ENCODE peak calls at places on chromosomes 5 and 9, in six cellular contexts. C is OCI-LY7, Q is fibroblast of mammary gland, N is MM.1S, T is iPS-NIHi11, E is ovary. A is an unnamed sample.

GRCh38 chr5:158967566-158967965 is 132.2 kb downstream of the EBF1 start:
- DNase-seq in C (no peak), Q (peak), N (no peak), T (no peak), E (no peak), A (no peak)

GRCh38 chr5:15566789-15567188 is 66.8 kb downstream of the FBXL7 start:
- DNase-seq in C (no peak), Q (no peak), N (no peak), T (no peak), E (no peak), A (no peak)

GRCh38 chr5:69416180-69416579 is 1.3 kb downstream of the MARVELD2 start:
- DNase-seq in C (no peak), Q (no peak), N (no peak), T (peak), E (no peak), A (no peak)

GRCh38 chr5:141944086-141944485 is 13.9 kb downstream of the PCDH12 start:
- DNase-seq in C (no peak), Q (no peak), N (no peak), T (no peak), E (no peak), A (no peak)

GRCh38 chr5:57824047-57824446 is 341.4 kb upstream of the ACTBL2 start:
- DNase-seq in C (no peak), Q (peak), N (no peak), T (no peak), E (no peak), A (peak)

GRCh38 chr5:130868186-130868821 is 296.8 kb downstream of the HINT1 start:
- DNase-seq in C (no peak), Q (peak), N (no peak), T (peak), E (no peak), A (peak)

GRCh38 chr5:109100971-109101370 is 308.8 kb downstream of the PJA2 start:
- DNase-seq in C (no peak), Q (no peak), N (no peak), T (no peak), E (no peak), A (no peak)

GRCh38 chr5:94159144-94159543 is 417.7 kb upstream of the POU5F2 start:
- DNase-seq in C (no peak), Q (no peak), N (no peak), T (no peak), E (no peak), A (no peak)

GRCh38 chr9:37209431-37210386 is 89.3 kb downstream of the ZCCHC7 start:
- DNase-seq in C (peak), Q (peak), N (no peak), T (peak), E (no peak), A (no peak)

GRCh38 chr5:105931782-105932489 is 1738.8 kb downstream of the EFNA5 start:
- DNase-seq in C (no peak), Q (peak), N (no peak), T (no peak), E (no peak), A (peak)

A was measured in iris pigment epithelial cell.